ENCODE peak calls at places on chromosomes 1 and 21, in nine cellular contexts. I is GM12865, X is suprapubic skin, L is WERI-Rb-1, E is adrenal gland, B is epithelial cell of esophagus, R is GM20000, T is B cell, N is type B pancreatic cell. D is an unnamed sample.
A peak's percentile ranks its signal among the peaks of the same experiment; 100 is the strongest.

GRCh38 chr1:17059391-17060128 is 5.7 kb upstream of the SDHB start:
- DNase-seq in I (peak; percentile 83), X (no peak), L (peak; percentile 82), E (peak; percentile 83), B (peak; percentile 85), R (peak; percentile 60), T (peak; percentile 65), N (no peak), D (peak; percentile 52)

GRCh38 chr1:221841983-221842335 is 100.1 kb upstream of the DUSP10 start:
- DNase-seq in I (no peak), X (no peak), L (no peak), E (no peak), B (no peak), R (no peak), T (no peak), N (no peak), D (no peak)

GRCh38 chr1:61742620-61743431 is 546 bp downstream of the PATJ start:
- DNase-seq in I (no peak), X (peak; percentile 80), L (peak; percentile 55), E (peak; percentile 54), B (peak; percentile 49), R (peak; percentile 88), T (peak; percentile 38), N (peak; percentile 70), D (no peak)

GRCh38 chr1:9628541-9629444 is 22.7 kb upstream of the PIK3CD start:
- DNase-seq in I (peak; percentile 89), X (no peak), L (no peak), E (no peak), B (no peak), R (peak; percentile 81), T (peak; percentile 71), N (no peak), D (peak; percentile 93)

GRCh38 chr1:92995420-92996130 is 34.3 kb upstream of the DIPK1A start:
- DNase-seq in I (no peak), X (no peak), L (peak; percentile 14), E (peak; percentile 31), B (peak; percentile 29), R (no peak), T (no peak), N (no peak), D (no peak)

GRCh38 chr1:228486596-228487335 is 416 bp upstream of the RNF187 start:
- DNase-seq in I (peak; percentile 94), X (peak; percentile 88), L (peak; percentile 76), E (peak; percentile 83), B (peak; percentile 89), R (peak; percentile 82), T (peak; percentile 72), N (peak; percentile 94), D (peak; percentile 83)

GRCh38 chr1:158961178-158961577 is 29.8 kb downstream of the PYHIN1 start:
- DNase-seq in I (no peak), X (no peak), L (no peak), E (no peak), B (peak; percentile 43), R (no peak), T (no peak), N (no peak), D (no peak)

GRCh38 chr1:216600730-216601426 is 122.4 kb downstream of the ESRRG start:
- DNase-seq in I (peak; percentile 49), X (peak; percentile 85), L (peak; percentile 88), E (peak; percentile 90), B (peak; percentile 70), R (peak; percentile 59), T (no peak), N (peak; percentile 74), D (no peak)

GRCh38 chr21:42312626-42313104 is 2.5 kb downstream of the TFF3 start:
- DNase-seq in I (no peak), X (no peak), L (no peak), E (no peak), B (no peak), R (no peak), T (no peak), N (peak; percentile 59), D (no peak)

GRCh38 chr1:8351693-8352470 is 34.0 kb downstream of the SLC45A1 start:
- DNase-seq in I (no peak), X (peak; percentile 78), L (peak; percentile 68), E (no peak), B (peak; percentile 85), R (no peak), T (no peak), N (peak; percentile 71), D (peak; percentile 31)

GRCh38 chr1:43564617-43565348 is 34.1 kb downstream of the PTPRF start:
- DNase-seq in I (no peak), X (no peak), L (peak; percentile 93), E (no peak), B (no peak), R (no peak), T (no peak), N (no peak), D (no peak)

GRCh38 chr1:20302093-20302471 is 11.4 kb downstream of the VWA5B1 start:
- DNase-seq in I (no peak), X (no peak), L (no peak), E (no peak), B (peak; percentile 44), R (no peak), T (no peak), N (no peak), D (no peak)

GRCh38 chr21:18443085-18443484 is 39.5 kb upstream of the TMPRSS15 start:
- DNase-seq in I (no peak), X (no peak), L (no peak), E (no peak), B (no peak), R (no peak), T (no peak), N (no peak), D (no peak)

DNA sequence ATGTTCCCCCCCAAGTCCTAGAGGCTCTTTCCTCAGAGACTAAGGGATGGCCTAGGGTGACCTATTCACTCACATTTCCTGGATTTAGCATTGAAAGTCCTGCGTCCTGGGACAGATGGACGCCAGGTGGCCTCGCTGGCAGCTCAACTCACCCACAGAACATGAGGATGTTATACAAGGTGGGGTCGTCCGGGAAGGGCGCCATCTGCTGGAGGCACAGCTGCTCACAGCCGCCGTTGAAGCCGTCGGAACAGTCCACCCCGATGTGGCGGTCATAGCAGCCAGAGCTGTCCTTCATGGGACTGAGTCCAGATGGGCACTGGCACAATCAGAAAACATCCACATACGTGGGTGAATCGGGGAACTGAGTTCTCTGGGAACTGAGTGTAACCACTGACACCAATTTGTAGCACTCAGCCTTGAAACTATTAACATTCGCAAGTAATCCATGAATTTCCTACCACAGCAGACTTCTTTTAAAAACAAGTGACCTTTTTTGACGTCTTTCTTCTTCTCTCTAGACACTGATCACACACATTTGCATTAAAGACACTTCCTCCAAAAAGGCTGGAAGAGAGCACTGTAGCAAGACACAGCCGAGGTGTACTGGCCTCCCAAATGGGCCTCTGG is 215.4 kb downstream of the ASTN1 start:
- DNase-seq in I (peak; percentile 69), X (no peak), L (peak; percentile 97), E (peak; percentile 74), B (peak; percentile 64), R (peak; percentile 37), T (no peak), N (peak; percentile 75), D (peak; percentile 46)
- TF ChIP-seq CTCF in I (peak; percentile 82), X (no peak), L (peak; percentile 98), E (peak; percentile 63), B (peak; percentile 52), R (peak; percentile 51), T (no peak), N (peak; percentile 83), D (peak; percentile 59)

GRCh38 chr1:226870026-226870322 is 442 bp upstream of the PSEN2 start:
- DNase-seq in I (no peak), X (no peak), L (no peak), E (no peak), B (no peak), R (no peak), T (no peak), N (no peak), D (no peak)

GRCh38 chr1:226871047-226871365 is 590 bp downstream of the PSEN2 start:
- DNase-seq in I (no peak), X (no peak), L (no peak), E (no peak), B (no peak), R (no peak), T (no peak), N (no peak), D (no peak)

GRCh38 chr1:226870323-226871046 is at the start of gene PSEN2:
- DNase-seq in I (peak; percentile 78), X (no peak), L (peak; percentile 40), E (peak; percentile 87), B (peak; percentile 46), R (peak; percentile 91), T (peak; percentile 66), N (peak; percentile 77), D (peak; percentile 60)

GRCh38 chr1:226867461-226868054 is 2.9 kb upstream of the PSEN2 start:
- DNase-seq in I (no peak), X (no peak), L (no peak), E (no peak), B (peak; percentile 41), R (no peak), T (no peak), N (no peak), D (no peak)

DNA sequence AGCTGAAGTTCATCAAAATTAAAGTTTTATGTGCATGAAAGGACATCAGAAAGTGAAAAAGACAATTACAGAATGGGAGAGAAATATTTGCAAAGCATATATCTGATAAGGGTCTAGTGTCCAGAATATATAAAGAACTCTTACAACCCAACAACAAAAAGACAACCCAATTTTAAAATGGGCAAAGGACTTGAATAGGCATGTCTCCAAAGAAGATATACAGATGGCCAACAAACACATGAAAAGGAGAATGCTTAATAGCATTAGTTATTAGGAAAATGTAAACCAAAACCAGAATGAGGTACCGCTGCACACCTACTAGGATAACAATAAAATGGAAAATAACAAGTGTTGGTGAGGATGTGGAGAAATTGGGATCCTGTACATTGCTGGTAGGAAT is 1.7 kb upstream of the PSEN2 start:
- DNase-seq in I (no peak), X (no peak), L (no peak), E (no peak), B (no peak), R (no peak), T (no peak), N (no peak), D (no peak)
- TF ChIP-seq CTCF in I (no peak), X (no peak), L (no peak), E (no peak), B (no peak), R (no peak), T (no peak), N (no peak), D (no peak)

GRCh38 chr1:211519602-211520001 is 27.6 kb upstream of the RD3 start:
- DNase-seq in I (no peak), X (no peak), L (no peak), E (no peak), B (no peak), R (no peak), T (no peak), N (no peak), D (no peak)
- TF ChIP-seq CTCF in I (no peak), X (no peak), L (no peak), E (no peak), B (no peak), R (no peak), T (no peak), N (no peak), D (no peak)

DNA sequence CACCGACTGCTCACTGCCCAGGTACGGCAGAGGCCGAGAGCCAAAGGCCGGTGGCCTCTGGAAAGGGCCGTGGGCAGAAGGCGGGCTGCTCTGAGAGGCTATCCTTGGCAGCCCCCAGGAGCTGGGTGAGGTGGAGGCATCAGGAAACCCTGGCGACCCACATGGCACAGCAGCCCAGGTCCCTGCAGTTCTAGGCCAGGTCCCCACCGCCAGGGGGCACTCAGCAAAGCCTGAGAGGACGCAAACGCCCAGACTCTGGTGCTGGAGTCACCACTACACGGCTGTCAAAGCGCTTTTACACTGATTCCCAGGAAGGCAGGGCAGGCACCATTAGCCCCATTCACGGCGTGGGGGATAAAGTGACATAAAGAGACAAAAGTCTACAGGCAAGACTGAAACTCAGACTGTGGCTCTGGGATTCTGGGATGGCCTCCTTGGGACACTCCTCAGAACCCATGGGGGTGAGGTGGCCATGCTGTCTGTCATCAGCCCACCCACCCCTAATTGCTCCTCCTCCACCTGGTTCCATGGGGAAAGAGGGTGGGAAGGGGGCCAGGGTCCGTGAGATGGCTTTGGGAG is 4.9 kb downstream of the PLEKHG5 start:
- DNase-seq in I (peak; percentile 83), X (peak; percentile 90), L (peak; percentile 94), E (peak; percentile 93), B (peak; percentile 90), R (peak; percentile 91), T (peak; percentile 80), N (peak; percentile 92), D (peak; percentile 94)
- TF ChIP-seq CTCF in I (peak; percentile 93), X (peak; percentile 83), L (peak; percentile 95), E (peak; percentile 86), B (peak; percentile 92), R (peak; percentile 83), T (peak; percentile 91), N (peak; percentile 98), D (peak; percentile 87)

D was measured in activated CD8-positive, alpha-beta T cell treated with anti-CD3 and anti-CD28 coated beads for 36 hours.